ENCODE peak calls at places on chromosomes 12 and 14, in ten cellular contexts. One of them, this sample, is unnamed.

GRCh38 chr14:77033622-77034521 is 5.4 kb upstream of the IRF2BPL start:
- DNase-seq in Kasumi-1: peak
- DNase-seq in LoVo: peak
- DNase-seq in dermis blood vessel endothelial cell: peak
- DNase-seq in MCF 10A: peak
- DNase-seq in fibroblast of the conjunctiva: peak
- DNase-seq in suprapubic skin: peak
- DNase-seq in GM13976: peak
- DNase-seq in kidney: peak
- DNase-seq in amygdala: no peak
- DNase-seq in this sample: peak

GRCh38 chr14:97109234-97109633 is 312.1 kb downstream of the VRK1 start:
- DNase-seq in Kasumi-1: no peak
- DNase-seq in LoVo: no peak
- DNase-seq in dermis blood vessel endothelial cell: no peak
- DNase-seq in MCF 10A: no peak
- DNase-seq in fibroblast of the conjunctiva: no peak
- DNase-seq in suprapubic skin: no peak
- DNase-seq in GM13976: no peak
- DNase-seq in kidney: no peak
- DNase-seq in amygdala: no peak
- DNase-seq in this sample: no peak

GRCh38 chr12:44627767-44628166 is 248.3 kb downstream of the NELL2 start:
- DNase-seq in Kasumi-1: no peak
- DNase-seq in LoVo: no peak
- DNase-seq in dermis blood vessel endothelial cell: no peak
- DNase-seq in MCF 10A: no peak
- DNase-seq in fibroblast of the conjunctiva: peak
- DNase-seq in suprapubic skin: no peak
- DNase-seq in GM13976: no peak
- DNase-seq in kidney: no peak
- DNase-seq in amygdala: no peak
- DNase-seq in this sample: no peak

GRCh38 chr14:30214456-30215090 is 286.9 kb upstream of the PRKD1 start:
- DNase-seq in Kasumi-1: peak
- DNase-seq in LoVo: peak
- DNase-seq in dermis blood vessel endothelial cell: peak
- DNase-seq in MCF 10A: peak
- DNase-seq in fibroblast of the conjunctiva: peak
- DNase-seq in suprapubic skin: no peak
- DNase-seq in GM13976: peak
- DNase-seq in kidney: no peak
- DNase-seq in amygdala: no peak
- DNase-seq in this sample: no peak

GRCh38 chr12:119178544-119179334 is at the start of gene HSPB8:
- DNase-seq in Kasumi-1: no peak
- DNase-seq in LoVo: no peak
- DNase-seq in dermis blood vessel endothelial cell: peak
- DNase-seq in MCF 10A: peak
- DNase-seq in fibroblast of the conjunctiva: peak
- DNase-seq in suprapubic skin: peak
- DNase-seq in GM13976: no peak
- DNase-seq in kidney: peak
- DNase-seq in amygdala: no peak
- DNase-seq in this sample: peak

GRCh38 chr12:47534695-47535094 is 171.1 kb downstream of the RPAP3 start:
- DNase-seq in Kasumi-1: peak
- DNase-seq in LoVo: no peak
- DNase-seq in dermis blood vessel endothelial cell: peak
- DNase-seq in MCF 10A: peak
- DNase-seq in fibroblast of the conjunctiva: no peak
- DNase-seq in suprapubic skin: no peak
- DNase-seq in GM13976: no peak
- DNase-seq in kidney: no peak
- DNase-seq in amygdala: no peak
- DNase-seq in this sample: no peak

GRCh38 chr12:48092606-48093005 is 13.3 kb downstream of the SENP1 start:
- DNase-seq in Kasumi-1: no peak
- DNase-seq in LoVo: no peak
- DNase-seq in dermis blood vessel endothelial cell: no peak
- DNase-seq in MCF 10A: no peak
- DNase-seq in fibroblast of the conjunctiva: no peak
- DNase-seq in suprapubic skin: no peak
- DNase-seq in GM13976: no peak
- DNase-seq in kidney: no peak
- DNase-seq in amygdala: no peak
- DNase-seq in this sample: no peak

GRCh38 chr12:50088577-50089335 is 3.6 kb downstream of the SMARCD1 start:
- DNase-seq in Kasumi-1: peak
- DNase-seq in LoVo: peak
- DNase-seq in dermis blood vessel endothelial cell: peak
- DNase-seq in MCF 10A: peak
- DNase-seq in fibroblast of the conjunctiva: no peak
- DNase-seq in suprapubic skin: no peak
- DNase-seq in GM13976: peak
- DNase-seq in kidney: no peak
- DNase-seq in amygdala: no peak
- DNase-seq in this sample: no peak

GRCh38 chr12:12207746-12208145 is 59.1 kb downstream of the LRP6 start:
- DNase-seq in Kasumi-1: no peak
- DNase-seq in LoVo: no peak
- DNase-seq in dermis blood vessel endothelial cell: no peak
- DNase-seq in MCF 10A: no peak
- DNase-seq in fibroblast of the conjunctiva: no peak
- DNase-seq in suprapubic skin: no peak
- DNase-seq in GM13976: no peak
- DNase-seq in kidney: no peak
- DNase-seq in amygdala: no peak
- DNase-seq in this sample: no peak

GRCh38 chr14:105091335-105092123 is 26.3 kb upstream of the GPR132 start:
- DNase-seq in Kasumi-1: no peak
- DNase-seq in LoVo: peak
- DNase-seq in dermis blood vessel endothelial cell: peak
- DNase-seq in MCF 10A: peak
- DNase-seq in fibroblast of the conjunctiva: no peak
- DNase-seq in suprapubic skin: peak
- DNase-seq in GM13976: peak
- DNase-seq in kidney: peak
- DNase-seq in amygdala: no peak
- DNase-seq in this sample: peak

GRCh38 chr14:79074501-79074900 is 904.3 kb downstream of the NRXN3 start:
- DNase-seq in Kasumi-1: no peak
- DNase-seq in LoVo: no peak
- DNase-seq in dermis blood vessel endothelial cell: no peak
- DNase-seq in MCF 10A: no peak
- DNase-seq in fibroblast of the conjunctiva: no peak
- DNase-seq in suprapubic skin: no peak
- DNase-seq in GM13976: no peak
- DNase-seq in kidney: no peak
- DNase-seq in amygdala: no peak
- DNase-seq in this sample: no peak

GRCh38 chr14:92729632-92730358 is 18.6 kb downstream of the LGMN start:
- DNase-seq in Kasumi-1: peak
- DNase-seq in LoVo: no peak
- DNase-seq in dermis blood vessel endothelial cell: no peak
- DNase-seq in MCF 10A: peak
- DNase-seq in fibroblast of the conjunctiva: peak
- DNase-seq in suprapubic skin: no peak
- DNase-seq in GM13976: peak
- DNase-seq in kidney: no peak
- DNase-seq in amygdala: no peak
- DNase-seq in this sample: peak

GRCh38 chr12:91361864-91362263 is 179.2 kb upstream of the DCN start:
- DNase-seq in Kasumi-1: peak
- DNase-seq in LoVo: peak
- DNase-seq in dermis blood vessel endothelial cell: peak
- DNase-seq in MCF 10A: peak
- DNase-seq in fibroblast of the conjunctiva: no peak
- DNase-seq in suprapubic skin: no peak
- DNase-seq in GM13976: peak
- DNase-seq in kidney: no peak
- DNase-seq in amygdala: no peak
- DNase-seq in this sample: no peak

GRCh38 chr12:43841253-43841652 is 5.4 kb downstream of the TMEM117 start:
- DNase-seq in Kasumi-1: no peak
- DNase-seq in LoVo: no peak
- DNase-seq in dermis blood vessel endothelial cell: no peak
- DNase-seq in MCF 10A: no peak
- DNase-seq in fibroblast of the conjunctiva: no peak
- DNase-seq in suprapubic skin: no peak
- DNase-seq in GM13976: no peak
- DNase-seq in kidney: no peak
- DNase-seq in amygdala: no peak
- DNase-seq in this sample: no peak

GRCh38 chr12:84976133-84976532 is 59.9 kb downstream of the TSPAN19 start:
- DNase-seq in Kasumi-1: no peak
- DNase-seq in LoVo: no peak
- DNase-seq in dermis blood vessel endothelial cell: no peak
- DNase-seq in MCF 10A: no peak
- DNase-seq in fibroblast of the conjunctiva: no peak
- DNase-seq in suprapubic skin: no peak
- DNase-seq in GM13976: no peak
- DNase-seq in kidney: no peak
- DNase-seq in amygdala: no peak
- DNase-seq in this sample: peak

GRCh38 chr14:92348154-92348553 is 25.2 kb downstream of the SLC24A4 start:
- DNase-seq in Kasumi-1: no peak
- DNase-seq in LoVo: peak
- DNase-seq in dermis blood vessel endothelial cell: no peak
- DNase-seq in MCF 10A: no peak
- DNase-seq in fibroblast of the conjunctiva: no peak
- DNase-seq in suprapubic skin: no peak
- DNase-seq in GM13976: no peak
- DNase-seq in kidney: no peak
- DNase-seq in amygdala: no peak
- DNase-seq in this sample: no peak

GRCh38 chr12:130041983-130042812 is 120.1 kb upstream of the FZD10 start:
- DNase-seq in Kasumi-1: no peak
- DNase-seq in LoVo: no peak
- DNase-seq in dermis blood vessel endothelial cell: no peak
- DNase-seq in MCF 10A: peak
- DNase-seq in fibroblast of the conjunctiva: no peak
- DNase-seq in suprapubic skin: peak
- DNase-seq in GM13976: peak
- DNase-seq in kidney: no peak
- DNase-seq in amygdala: peak
- DNase-seq in this sample: peak

GRCh38 chr14:61077946-61078738 is 97.1 kb downstream of the SLC38A6 start:
- DNase-seq in Kasumi-1: no peak
- DNase-seq in LoVo: no peak
- DNase-seq in dermis blood vessel endothelial cell: no peak
- DNase-seq in MCF 10A: peak
- DNase-seq in fibroblast of the conjunctiva: no peak
- DNase-seq in suprapubic skin: no peak
- DNase-seq in GM13976: no peak
- DNase-seq in kidney: no peak
- DNase-seq in amygdala: no peak
- DNase-seq in this sample: no peak

This sample was measured in posterior vena cava.